ENCODE peak calls at places on chromosomes 7 and 10, in seven cellular contexts. Z, U, X, G, Y, N and K are unnamed samples. For H3K27me3, the result is how much of the 10 kb centered on the place peaks cover.

GRCh38 chr7:69399038-69399800 is 199.1 kb upstream of the AUTS2 start:
- DNase-seq in Z (no peak), U (no peak), X (no peak), G (no peak), Y (no peak), N (no peak), K (no peak)

GRCh38 chr7:117132385-117133120 is 179.3 kb downstream of the ST7 start:
- DNase-seq in Z (peak), U (peak), X (no peak), G (no peak), Y (no peak), N (no peak), K (no peak)

GRCh38 chr7:79453558-79454324 is at the start of gene MAGI2:
- DNase-seq in Z (no peak), U (peak), X (peak), G (peak), Y (no peak), N (peak), K (peak)

GRCh38 chr10:77640167-77640566 is 2.6 kb upstream of the KCNMA1 start:
- DNase-seq in Z (no peak), U (no peak), X (no peak), G (no peak), Y (no peak), N (no peak), K (no peak)

GRCh38 chr7:55060690-55061414 is 42.0 kb downstream of the EGFR start:
- DNase-seq in Z (no peak), U (peak), X (peak), G (no peak), Y (no peak), N (no peak), K (peak)

GRCh38 chr7:121329460-121330052 is 756 bp downstream of the WNT16 start:
- DNase-seq in Z (no peak), U (no peak), X (no peak), G (no peak), Y (no peak), N (peak), K (no peak)

GRCh38 chr7:104643587-104644217 is 315.3 kb downstream of the LHFPL3 start:
- DNase-seq in Z (peak), U (no peak), X (no peak), G (no peak), Y (peak), N (no peak), K (no peak)

GRCh38 chr7:78489423-78489822 is 690.9 kb downstream of the PHTF2 start:
- DNase-seq in Z (no peak), U (no peak), X (no peak), G (no peak), Y (no peak), N (no peak), K (no peak)

GRCh38 chr10:96387601-96388000 is 28.8 kb upstream of the OPALIN start:
- DNase-seq in Z (no peak), U (no peak), X (no peak), G (no peak), Y (no peak), N (no peak), K (no peak)

GRCh38 chr7:13217762-13218161 is 530.3 kb downstream of the ARL4A start:
- DNase-seq in Z (no peak), U (no peak), X (no peak), G (no peak), Y (no peak), N (no peak), K (no peak)

GRCh38 chr10:71821909-71822763 is 28.9 kb downstream of the PSAP start:
- DNase-seq in Z (no peak), U (peak), X (no peak), G (no peak), Y (no peak), N (no peak), K (no peak)

GRCh38 chr10:93806882-93807281 is 49.1 kb downstream of the LGI1 start:
- DNase-seq in Z (no peak), U (no peak), X (no peak), G (no peak), Y (no peak), N (no peak), K (no peak)

GRCh38 chr10:10797467-10797866 is 220.2 kb upstream of the CELF2 start:
- DNase-seq in Z (no peak), U (no peak), X (no peak), G (no peak), Y (no peak), N (no peak), K (no peak)

GRCh38 chr7:94088560-94088959 is 84.4 kb upstream of the BET1 start:
- DNase-seq in Z (no peak), U (peak), X (no peak), G (no peak), Y (no peak), N (no peak), K (no peak)

GRCh38 chr7:20141666-20142065 is 75.5 kb downstream of the MACC1 start:
- DNase-seq in Z (no peak), U (peak), X (no peak), G (no peak), Y (no peak), N (no peak), K (no peak)

GRCh38 chr7:158348446-158348845 is 239.2 kb downstream of the PTPRN2 start:
- DNase-seq in Z (no peak), U (no peak), X (no peak), G (no peak), Y (no peak), N (no peak), K (peak)

GRCh38 chr10:101244321-101245050 is 15.2 kb upstream of the LBX1 start:
- DNase-seq in Z (peak), U (peak), X (no peak), G (no peak), Y (no peak), N (no peak), K (no peak)

GRCh38 chr7:54968018-54968417 is 50.8 kb upstream of the EGFR start:
- DNase-seq in Z (no peak), U (no peak), X (no peak), G (no peak), Y (no peak), N (no peak), K (no peak)

GRCh38 chr7:44045226-44046014 is 918 bp downstream of the DBNL start:
- DNase-seq in Z (no peak), U (no peak), X (no peak), G (no peak), Y (peak), N (no peak), K (no peak)

DNA sequence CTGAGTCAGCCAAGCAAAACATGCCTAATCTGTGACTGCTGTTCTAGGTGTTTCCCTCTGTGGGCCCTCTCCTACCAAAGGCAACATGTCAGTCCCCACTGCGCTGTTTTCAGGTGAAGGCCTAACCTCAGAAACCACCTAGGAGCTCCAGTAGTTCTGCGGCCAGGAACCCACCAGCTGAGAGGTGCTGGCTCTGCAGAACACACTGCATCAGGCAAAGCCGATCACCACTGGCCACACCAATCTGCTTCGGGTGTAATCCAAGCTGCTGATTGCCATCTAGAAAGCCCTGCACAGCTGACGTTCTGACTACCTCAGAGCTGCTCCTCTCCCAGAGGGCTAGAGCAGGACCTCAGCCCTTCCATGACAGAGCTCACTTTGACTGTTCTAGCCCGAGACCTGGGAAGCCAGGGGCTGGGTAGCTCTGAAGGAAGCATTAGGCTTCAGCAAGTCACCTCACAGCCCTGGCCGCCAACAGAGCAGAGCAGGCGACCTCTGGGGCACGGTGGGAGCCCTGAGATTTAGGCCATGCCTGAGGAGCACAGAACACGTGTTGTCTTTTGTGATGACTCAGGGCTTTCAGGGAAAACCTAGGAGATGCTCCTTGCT is 14.8 kb downstream of the CAMK2G start:
- DNase-seq in Z (no peak), U (no peak), X (no peak), G (no peak), Y (no peak), N (no peak), K (no peak)
- H3K27ac ChIP-seq in Z (no peak), U (no peak), X (peak), G (no peak), Y (no peak), N (no peak), K (no peak)

DNA sequence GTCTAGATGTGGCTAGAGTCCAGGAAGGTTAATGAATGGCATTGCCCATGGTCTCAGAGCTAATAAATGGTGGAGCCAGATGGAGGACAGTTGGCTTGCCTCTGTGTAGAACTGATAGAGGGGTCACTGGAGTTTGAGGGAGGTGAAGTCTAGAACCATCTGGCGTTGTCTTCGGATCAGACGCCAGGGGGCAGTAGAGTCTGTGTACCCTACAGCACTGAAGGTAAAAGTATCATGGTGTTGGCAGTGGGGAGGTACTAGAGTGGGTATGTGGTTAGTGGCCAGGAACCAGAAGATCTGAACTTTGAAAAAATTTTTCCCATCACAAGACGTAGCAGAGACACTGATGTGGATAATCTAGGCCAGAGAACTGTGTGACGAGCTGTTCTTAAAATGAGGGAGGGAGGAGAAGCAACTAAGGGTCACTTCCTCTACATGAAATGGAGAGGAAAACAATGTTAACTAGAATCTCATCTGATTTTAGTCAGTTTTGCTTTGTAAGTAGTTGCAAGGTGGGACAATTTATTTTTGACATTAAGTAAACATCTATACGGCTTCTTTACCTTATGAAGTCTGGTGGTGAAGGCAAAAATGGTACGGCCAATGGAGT is 227.9 kb upstream of the PRSS58 start:
- DNase-seq in Z (no peak), U (no peak), X (no peak), G (no peak), Y (peak), N (no peak), K (no peak)
- TF ChIP-seq POLR2A in Z (no peak), U (no peak), X (no peak), G (no peak), Y (no peak), N (no peak), K (no peak)

GRCh38 chr10:25176421-25176968 is 1.7 kb downstream of the GPR158 start:
- DNase-seq in Z (no peak), U (no peak), X (no peak), G (no peak), Y (no peak), N (no peak), K (no peak)
- H3K27me3 ChIP-seq in Z (under half), U (under half), X (under half), G (under half), Y (under half), N (under half), K (under half)

GRCh38 chr10:91080776-91081175 is 139.7 kb upstream of the PCGF5 start:
- DNase-seq in Z (no peak), U (no peak), X (no peak), G (no peak), Y (no peak), N (no peak), K (no peak)

GRCh38 chr10:91076991-91077548 is 143.4 kb upstream of the PCGF5 start:
- DNase-seq in Z (no peak), U (no peak), X (no peak), G (no peak), Y (no peak), N (no peak), K (no peak)

GRCh38 chr10:91073301-91073780 is 147.1 kb upstream of the PCGF5 start:
- DNase-seq in Z (no peak), U (no peak), X (no peak), G (no peak), Y (no peak), N (no peak), K (no peak)

GRCh38 chr10:91082447-91082846 is 138.0 kb upstream of the PCGF5 start:
- DNase-seq in Z (no peak), U (no peak), X (no peak), G (no peak), Y (no peak), N (no peak), K (no peak)

DNA sequence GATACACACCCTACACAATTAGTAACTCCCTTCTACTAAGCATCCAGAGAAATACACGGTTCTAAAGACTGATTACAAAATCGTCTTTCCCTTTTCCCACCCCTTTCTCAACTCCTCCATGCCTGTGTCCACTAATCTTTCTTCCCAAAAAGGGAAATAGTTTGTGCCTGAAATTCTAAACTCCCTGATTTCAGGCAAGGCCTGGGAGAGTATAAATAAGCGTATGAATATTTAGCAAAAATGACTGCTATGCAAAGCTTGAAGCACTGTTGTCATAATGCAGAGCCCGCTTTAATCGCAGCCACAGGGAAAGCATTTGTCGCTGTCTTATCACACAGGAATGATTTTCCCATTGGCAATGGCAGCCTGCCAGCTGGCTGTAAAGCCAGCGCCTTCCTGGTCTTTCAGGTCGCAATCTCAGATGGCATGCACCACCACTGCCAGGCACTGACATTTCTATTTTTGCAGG is 142.9 kb upstream of the PCGF5 start:
- DNase-seq in Z (no peak), U (peak), X (peak), G (peak), Y (no peak), N (peak), K (no peak)
- H3K27ac ChIP-seq in Z (no peak), U (peak), X (no peak), G (no peak), Y (no peak), N (no peak), K (no peak)

GRCh38 chr10:3137958-3138726 is 34.4 kb downstream of the PITRM1 start:
- DNase-seq in Z (no peak), U (no peak), X (no peak), G (no peak), Y (no peak), N (no peak), K (no peak)
- TF ChIP-seq POLR2A in Z (no peak), U (no peak), X (no peak), G (no peak), Y (no peak), N (no peak), K (no peak)